ENCODE peak calls at places on chromosome 13, in six cellular contexts. C is naive thymus-derived CD8-positive, alpha-beta T cell; Q is choroid plexus epithelial cell; I is NCI-H446; J is T47D; A is NCI-H146. T is an unnamed sample.

GRCh38 chr13:25136872-25137623 is 35.0 kb downstream of the AMER2 start:
- DNase-seq in I (no peak), J (no peak), C (no peak), Q (no peak), A (peak; percentile 80), T (no peak)

GRCh38 chr13:47499358-47500150 is 501.5 kb downstream of the SUCLA2 start:
- DNase-seq in Q (peak; percentile 92), I (no peak), C (no peak), J (no peak), A (no peak), T (no peak)

GRCh38 chr13:112687836-112688559 is 1.8 kb upstream of the ATP11A start:
- DNase-seq in Q (no peak), J (no peak), I (no peak), A (no peak), C (no peak), T (no peak)

GRCh38 chr13:40631605-40632004 is 34.8 kb downstream of the FOXO1 start:
- DNase-seq in J (no peak), A (no peak), C (no peak), Q (no peak), I (no peak), T (no peak)

GRCh38 chr13:59391696-59392095 is 772.0 kb downstream of the DIAPH3 start:
- DNase-seq in C (peak; percentile 45), A (peak; percentile 74), J (peak; percentile 73), I (peak; percentile 1), Q (peak; percentile 90), T (no peak)

GRCh38 chr13:94537740-94538630 is 58.0 kb downstream of the TGDS start:
- DNase-seq in Q (no peak), A (no peak), I (no peak), C (no peak), J (peak; percentile 42), T (no peak)

GRCh38 chr13:112994084-112994780 is 25.2 kb downstream of the MCF2L start:
- DNase-seq in J (no peak), I (no peak), C (no peak), Q (no peak), A (no peak), T (no peak)

GRCh38 chr13:94546071-94546839 is 49.7 kb downstream of the TGDS start:
- DNase-seq in C (no peak), A (peak; percentile 80), J (no peak), Q (no peak), I (no peak), T (no peak)

GRCh38 chr13:24272452-24273161 is 36.8 kb upstream of the C1QTNF9 start:
- DNase-seq in C (no peak), Q (no peak), A (no peak), J (no peak), I (no peak), T (no peak)

GRCh38 chr13:90800082-90800746 is 547.3 kb upstream of the MIR17HG start:
- DNase-seq in C (no peak), A (no peak), J (no peak), I (peak; percentile 3), Q (peak; percentile 22), T (no peak)

GRCh38 chr13:73956795-73957408 is 177.3 kb downstream of the KLF12 start:
- DNase-seq in A (no peak), Q (no peak), I (no peak), C (no peak), J (no peak), T (no peak)

GRCh38 chr13:32720026-32720425 is 133.8 kb downstream of the PDS5B start:
- DNase-seq in J (no peak), A (no peak), C (no peak), I (no peak), Q (peak; percentile 48), T (no peak)

GRCh38 chr13:36764957-36765356 is 54.1 kb upstream of the RFXAP start:
- DNase-seq in I (no peak), A (no peak), C (no peak), Q (no peak), J (peak; percentile 46), T (no peak)

GRCh38 chr13:100721885-100722512 is 47.4 kb upstream of the TMTC4 start:
- DNase-seq in C (peak; percentile 32), A (peak; percentile 61), Q (peak; percentile 72), J (peak; percentile 65), I (peak; percentile 30), T (peak; percentile 26)

GRCh38 chr13:43196750-43197149 is 173.4 kb downstream of the DNAJC15 start:
- DNase-seq in C (no peak), A (no peak), I (no peak), J (no peak), Q (no peak), T (no peak)

T was measured in activated T-cell treated with anti-CD3 and anti-CD28 coated beads, Interleukin-2, amount 50 U/mL, for 1 hour.